ENCODE peak calls at places on chromosome 4, in eight cellular contexts. N is psoas muscle, Y is BE2C, A is cardiac muscle cell, H is uterus, J is heart right ventricle, R is breast epithelium, Z is HCT116. L is an unnamed sample. For H3K36me3, the result is how much of the 10 kb centered on the place peaks cover.

GRCh38 chr4:102826890-102827673 is at the start of gene UBE2D3:
- DNase-seq in J (peak), H (peak), N (peak), Y (peak), Z (peak), R (peak), A (peak), L (peak)

GRCh38 chr4:47662975-47663374 is 174.9 kb downstream of the CORIN start:
- DNase-seq in N (no peak), Y (peak), A (peak), R (no peak), Z (peak), J (no peak), H (no peak), L (no peak)

GRCh38 chr4:8550691-8551090 is 29.5 kb upstream of the GPR78 start:
- DNase-seq in Y (no peak), A (no peak), J (no peak), N (no peak), Z (no peak), R (no peak), H (no peak), L (no peak)

GRCh38 chr4:119132306-119132705 is 3.3 kb upstream of the MYOZ2 start:
- DNase-seq in R (no peak), N (no peak), H (no peak), Z (no peak), Y (no peak), A (no peak), J (no peak), L (no peak)

GRCh38 chr4:80434238-80434637 is 98.7 kb downstream of the CFAP299 start:
- DNase-seq in R (no peak), Z (no peak), A (no peak), H (no peak), Y (no peak), J (no peak), N (no peak), L (no peak)

GRCh38 chr4:8315343-8316250 is 46.0 kb downstream of the HTRA3 start:
- DNase-seq in N (peak), Y (peak), R (peak), H (peak), J (no peak), Z (peak), A (peak), L (peak)

GRCh38 chr4:7300711-7301095 is 108.4 kb downstream of the SORCS2 start:
- DNase-seq in Z (no peak), N (no peak), Y (no peak), H (no peak), J (no peak), A (no peak), R (no peak), L (no peak)

GRCh38 chr4:6095023-6095817 is 77.0 kb upstream of the C4orf50 start:
- DNase-seq in J (no peak), Y (no peak), H (no peak), R (no peak), Z (no peak), N (no peak), A (no peak), L (no peak)

GRCh38 chr4:98720871-98721480 is 62.6 kb upstream of the TSPAN5 start:
- DNase-seq in J (no peak), A (no peak), Z (peak), R (no peak), Y (no peak), N (no peak), H (no peak), L (no peak)

GRCh38 chr4:8039290-8039689 is 99.6 kb upstream of the AFAP1 start:
- DNase-seq in N (no peak), Z (no peak), A (no peak), R (no peak), H (no peak), Y (peak), J (no peak), L (no peak)

GRCh38 chr4:120026853-120027252 is 39.8 kb downstream of the MAD2L1 start:
- DNase-seq in N (no peak), A (no peak), Z (no peak), R (no peak), Y (no peak), J (no peak), H (no peak), L (no peak)

GRCh38 chr4:71126719-71127118 is 133.3 kb downstream of the DCK start:
- DNase-seq in N (no peak), J (no peak), R (no peak), Y (no peak), Z (peak), A (no peak), H (no peak), L (no peak)

GRCh38 chr4:8123389-8123788 is 35.2 kb downstream of the ABLIM2 start:
- DNase-seq in R (no peak), Y (peak), N (no peak), Z (no peak), A (peak), H (no peak), J (peak), L (no peak)

GRCh38 chr4:119191505-119191904 is 21.0 kb upstream of the USP53 start:
- DNase-seq in H (no peak), Z (no peak), Y (no peak), J (no peak), A (no peak), N (no peak), R (no peak), L (no peak)

GRCh38 chr4:117064297-117064696 is 21.1 kb downstream of the TRAM1L1 start:
- DNase-seq in A (no peak), J (no peak), Y (no peak), R (no peak), H (no peak), Z (no peak), N (no peak), L (no peak)

GRCh38 chr4:789571-790465 is 36.1 kb downstream of the CPLX1 start:
- DNase-seq in H (no peak), J (no peak), R (no peak), Y (no peak), A (no peak), Z (no peak), N (no peak), L (no peak)

GRCh38 chr4:160848901-160849735 is 1314.7 kb downstream of the FSTL5 start:
- DNase-seq in Z (no peak), Y (no peak), N (no peak), R (no peak), A (peak), H (no peak), J (no peak), L (no peak)

GRCh38 chr4:57119054-57119651 is 9.0 kb upstream of the IGFBP7 start:
- DNase-seq in Y (no peak), H (peak), J (peak), R (no peak), Z (no peak), A (no peak), N (peak), L (peak)

GRCh38 chr4:86895692-86896488 is 3.7 kb upstream of the C4orf36 start:
- DNase-seq in J (no peak), A (peak), R (no peak), Z (peak), H (no peak), Y (peak), N (no peak), L (no peak)

GRCh38 chr4:156829194-156829593 is 142.4 kb downstream of the PDGFC start:
- DNase-seq in Y (no peak), H (peak), J (no peak), A (no peak), N (no peak), R (no peak), Z (no peak), L (peak)

GRCh38 chr4:114318309-114318708 is 280.3 kb upstream of the UGT8 start:
- DNase-seq in A (no peak), H (no peak), Y (no peak), R (no peak), N (no peak), Z (no peak), J (no peak), L (no peak)

GRCh38 chr4:570754-571153 is 5.3 kb downstream of the TMEM271 start:
- DNase-seq in N (no peak), Z (no peak), H (no peak), R (no peak), Y (no peak), J (no peak), A (no peak), L (no peak)

GRCh38 chr4:139243448-139244365 is 36.3 kb downstream of the MGARP start:
- DNase-seq in N (no peak), J (no peak), Z (no peak), A (no peak), H (no peak), R (no peak), Y (no peak), L (peak)

GRCh38 chr4:46389301-46389761 is 597 bp downstream of the GABRA2 start:
- DNase-seq in N (no peak), R (no peak), J (no peak), Y (no peak), A (peak), Z (no peak), H (no peak), L (no peak)

GRCh38 chr4:148056879-148057278 is 325.0 kb downstream of the ARHGAP10 start:
- DNase-seq in R (no peak), Z (peak), J (peak), H (no peak), A (no peak), Y (no peak), N (peak), L (peak)

GRCh38 chr4:76809594-76810305 is 88.2 kb downstream of the SOWAHB start:
- DNase-seq in A (no peak), N (no peak), J (no peak), Y (no peak), H (no peak), R (no peak), Z (no peak), L (no peak)

GRCh38 chr4:743463-744211 is 38.0 kb downstream of the PCGF3 start:
- DNase-seq in H (no peak), J (peak), Y (no peak), R (no peak), A (no peak), N (no peak), Z (no peak), L (no peak)

GRCh38 chr4:90345549-90345948 is 218.4 kb downstream of the CCSER1 start:
- DNase-seq in Z (no peak), A (no peak), N (no peak), Y (no peak), J (no peak), H (no peak), R (no peak), L (no peak)

GRCh38 chr4:175970072-175970471 is 95.6 kb upstream of the WDR17 start:
- DNase-seq in J (no peak), Z (no peak), R (no peak), A (no peak), N (no peak), H (no peak), Y (no peak), L (no peak)

GRCh38 chr4:150628073-150628472 is 46.1 kb downstream of the MAB21L2 start:
- DNase-seq in Y (no peak), Z (no peak), N (no peak), J (no peak), H (no peak), A (no peak), R (no peak), L (no peak)

GRCh38 chr4:70863099-70863790 is 23.6 kb upstream of the GRSF1 start:
- DNase-seq in H (no peak), J (no peak), Z (no peak), Y (no peak), A (peak), N (no peak), R (no peak), L (no peak)

GRCh38 chr4:114535725-114536124 is 62.9 kb upstream of the UGT8 start:
- DNase-seq in R (no peak), H (no peak), J (no peak), Z (no peak), A (no peak), N (no peak), Y (no peak), L (no peak)

GRCh38 chr4:119508281-119508680 is 120.3 kb downstream of the PDE5A start:
- DNase-seq in Z (no peak), N (no peak), H (no peak), J (no peak), Y (no peak), R (no peak), A (no peak), L (no peak)

GRCh38 chr4:183074288-183074990 is 24.6 kb upstream of the WWC2 start:
- DNase-seq in A (peak), R (no peak), Z (no peak), Y (no peak), N (no peak), H (no peak), J (no peak), L (no peak)

GRCh38 chr4:75499900-75500299 is 14.3 kb downstream of the RCHY1 start:
- DNase-seq in R (no peak), Z (no peak), A (no peak), J (no peak), N (no peak), H (no peak), Y (no peak), L (no peak)

DNA sequence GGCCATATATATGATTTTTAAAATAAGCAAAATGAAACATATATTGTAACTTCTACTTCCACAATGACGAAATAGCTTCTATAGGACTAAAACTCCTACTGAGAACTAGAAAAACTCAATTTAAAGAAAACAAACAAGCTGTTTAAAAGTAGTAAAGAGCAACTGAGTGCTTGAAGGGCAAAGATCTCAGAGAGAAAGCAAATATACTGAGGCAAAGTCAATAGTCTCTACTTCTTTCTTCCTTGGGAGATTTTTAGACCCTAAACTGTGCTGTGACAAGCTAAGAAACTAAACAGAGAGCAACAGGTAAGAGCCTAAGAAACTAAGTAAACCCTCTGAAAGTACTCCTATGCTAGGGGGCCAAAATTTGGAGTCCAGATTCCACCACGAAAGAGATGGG is 8.6 kb downstream of the RCHY1 start:
- DNase-seq in Y (no peak), Z (no peak), R (no peak), N (no peak), J (no peak), A (no peak), H (no peak), L (no peak)
- H3K36me3 ChIP-seq in Y (under half), Z (under half), R (under half), N (half or more), J (half or more), A (under half), H (under half), L (under half)

GRCh38 chr4:41998019-41998418 is 7.7 kb downstream of the SLC30A9 start:
- DNase-seq in Z (no peak), N (no peak), Y (no peak), A (peak), R (no peak), J (no peak), H (no peak), L (no peak)

GRCh38 chr4:41992967-41993857 is 2.9 kb downstream of the SLC30A9 start:
- DNase-seq in Y (no peak), R (no peak), A (no peak), N (no peak), J (no peak), Z (no peak), H (no peak), L (no peak)

GRCh38 chr4:41990383-41991111 is at the start of gene SLC30A9:
- DNase-seq in A (peak), J (peak), N (peak), H (peak), R (peak), Y (peak), Z (peak), L (peak)

GRCh38 chr4:41991916-41992767 is 1.8 kb downstream of the SLC30A9 start:
- DNase-seq in Y (no peak), J (no peak), Z (no peak), N (no peak), R (no peak), A (no peak), H (no peak), L (no peak)

GRCh38 chr4:41994461-41994860 is 4.1 kb downstream of the SLC30A9 start:
- DNase-seq in J (no peak), Y (no peak), Z (no peak), H (no peak), R (no peak), A (no peak), N (no peak), L (no peak)
- TF ChIP-seq CTCF in J (no peak), Y (peak), Z (peak), H (no peak), R (no peak), A (no peak), N (no peak), L (no peak)

DNA sequence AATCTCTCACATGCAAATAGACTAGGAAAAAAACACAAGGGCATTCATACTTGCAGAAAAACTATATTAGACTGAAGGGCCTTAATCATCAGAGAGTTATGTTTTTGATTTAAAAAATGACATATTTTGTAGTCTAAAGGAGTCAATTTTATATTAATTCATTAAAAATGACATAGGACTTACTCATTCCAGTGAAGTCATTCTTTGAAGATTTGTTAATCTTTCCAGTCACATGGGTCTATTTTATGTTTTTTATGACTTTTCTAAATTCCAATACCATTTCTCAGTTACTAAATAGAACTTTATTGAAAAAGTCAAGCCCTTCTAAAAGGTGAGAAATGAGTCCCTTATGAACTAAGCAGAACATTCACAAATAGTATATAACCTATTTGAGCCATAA is 743.8 kb upstream of the INTU start:
- DNase-seq in N (no peak), R (no peak), H (no peak), Y (no peak), J (no peak), Z (no peak), A (no peak), L (no peak)
- H3K4me3 ChIP-seq in N (no peak), R (no peak), H (no peak), Y (no peak), J (no peak), Z (no peak), A (no peak), L (no peak)

GRCh38 chr4:29539226-29539625 is 1180.9 kb upstream of the PCDH7 start:
- DNase-seq in R (no peak), Z (no peak), N (no peak), Y (no peak), H (no peak), A (no peak), J (no peak), L (no peak)
- H3K36me3 ChIP-seq in R (under half), Z (under half), N (under half), Y (under half), H (under half), A (under half), J (under half), L (under half)

GRCh38 chr4:41334182-41334581 is 77.5 kb downstream of the UCHL1 start:
- DNase-seq in J (no peak), R (no peak), Y (no peak), Z (no peak), H (no peak), N (no peak), A (no peak), L (no peak)

DNA sequence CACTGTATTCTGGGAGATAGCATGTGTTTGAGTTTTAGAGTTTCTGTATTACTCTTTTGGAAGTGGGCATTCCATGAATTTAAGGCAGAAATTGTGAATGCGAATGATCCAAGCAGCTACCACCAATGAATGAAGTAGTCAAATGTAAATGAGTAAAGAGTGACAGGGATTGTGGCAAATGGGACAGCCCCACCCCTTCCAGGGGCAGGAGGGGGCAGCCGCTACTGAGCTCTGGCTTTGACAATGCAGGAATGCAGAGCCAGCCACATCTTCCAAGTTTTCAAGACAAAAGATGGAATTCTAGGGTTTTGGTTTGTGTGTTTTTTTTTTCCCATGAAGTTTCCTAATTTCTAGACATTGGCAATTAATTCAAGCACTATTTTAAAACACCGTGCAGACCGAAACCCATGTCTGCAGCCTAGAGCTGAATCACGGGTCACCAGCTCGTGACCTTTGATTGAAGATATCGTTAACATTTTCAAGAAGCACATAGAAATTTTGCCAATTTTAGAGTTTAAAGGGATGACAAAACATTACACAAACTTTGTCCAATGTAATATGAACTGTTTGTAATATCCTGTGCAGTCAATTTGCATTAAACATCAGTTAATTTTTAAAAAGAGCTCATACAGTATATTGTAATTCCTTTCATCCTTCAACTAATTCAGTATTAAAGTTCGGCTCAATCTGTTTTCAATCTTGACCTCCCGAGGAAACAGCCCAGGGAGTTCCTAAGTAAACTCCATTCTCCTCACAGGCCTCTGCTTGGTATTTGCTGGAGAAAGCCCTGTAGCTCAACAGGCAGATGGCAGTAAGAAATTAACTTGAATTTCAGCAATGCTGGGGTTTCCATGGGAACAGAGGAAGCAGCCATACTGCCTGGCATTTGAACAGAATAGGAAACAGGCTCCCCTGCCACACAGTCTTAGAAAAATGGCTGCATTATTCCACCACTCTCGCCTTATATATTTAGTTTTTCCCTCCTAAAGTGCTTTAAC is 83.4 kb downstream of the UCHL1 start:
- DNase-seq in Z (no peak), Y (peak), R (no peak), H (no peak), N (no peak), A (no peak), J (no peak), L (no peak)
- TF ChIP-seq CTCF in Z (no peak), Y (peak), R (no peak), H (no peak), N (no peak), A (no peak), J (peak), L (peak)

GRCh38 chr4:2932951-2933565 is 30.1 kb downstream of the NOP14 start:
- DNase-seq in J (peak), H (no peak), Y (no peak), Z (no peak), N (no peak), A (no peak), R (peak), L (peak)
- H3K4me3 ChIP-seq in J (no peak), H (peak), Y (peak), Z (peak), N (peak), A (no peak), R (no peak), L (peak)

DNA sequence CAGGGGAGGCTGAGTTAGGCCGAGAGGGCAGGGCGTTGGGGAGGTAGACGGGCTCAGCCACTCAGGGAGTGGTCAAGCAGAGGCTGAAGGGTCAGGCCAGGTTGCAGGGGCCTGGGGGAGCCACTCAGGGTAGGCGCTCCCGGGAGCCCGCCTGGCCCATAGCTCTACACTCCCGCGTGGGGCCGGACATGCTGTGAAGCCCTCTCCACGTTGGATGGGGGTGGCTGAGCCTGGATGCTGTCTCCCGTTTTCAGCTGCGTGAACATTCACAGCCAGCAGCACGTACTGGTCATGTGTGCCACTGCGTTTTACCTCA is 14.0 kb upstream of the MSANTD1 start:
- DNase-seq in J (no peak), Z (no peak), A (no peak), Y (no peak), N (no peak), R (no peak), H (no peak), L (no peak)
- H3K36me3 ChIP-seq in J (half or more), Z (under half), A (under half), Y (under half), N (half or more), R (under half), H (under half), L (half or more)

L was measured in tibial artery.